ENCODE peak calls at places on chromosomes 1 and 21, in ten cellular contexts. B, K, W, S, A, U, Q, L, O and J are unnamed samples. For H3K9me3 and H3K4me1, the result is how much of the 10 kb centered on the place peaks cover.

GRCh38 chr1:67634396-67634935 is 50.5 kb upstream of the GADD45A start:
- DNase-seq in L (no peak), U (no peak), O (no peak), B (no peak), W (no peak), S (no peak), A (no peak), K (no peak), Q (no peak), J (no peak)

GRCh38 chr1:94819584-94819944 is 593 bp upstream of the SLC44A3 start:
- DNase-seq in W (no peak), L (no peak), K (no peak), O (no peak), A (no peak), Q (no peak), U (no peak), S (no peak), B (no peak), J (no peak)

GRCh38 chr1:61125263-61125662 is 42.9 kb downstream of the NFIA start:
- DNase-seq in L (no peak), O (no peak), Q (no peak), U (no peak), W (no peak), A (peak), K (no peak), B (no peak), S (no peak), J (no peak)

GRCh38 chr1:99906535-99906934 is 56.4 kb downstream of the AGL start:
- DNase-seq in A (no peak), S (no peak), L (no peak), W (no peak), K (no peak), U (no peak), Q (no peak), O (no peak), B (no peak), J (no peak)

GRCh38 chr21:16186742-16187141 is 457.0 kb downstream of the USP25 start:
- DNase-seq in S (no peak), W (no peak), A (peak), B (no peak), L (no peak), U (no peak), Q (no peak), K (no peak), O (no peak), J (no peak)

GRCh38 chr1:232615401-232615800 is 14.5 kb downstream of the SIPA1L2 start:
- DNase-seq in S (no peak), Q (no peak), B (no peak), K (no peak), U (no peak), W (no peak), O (no peak), L (no peak), A (no peak), J (no peak)

GRCh38 chr21:25790122-25790951 is 55.6 kb downstream of the GABPA start:
- DNase-seq in O (no peak), A (peak), L (peak), K (no peak), B (peak), S (peak), W (no peak), U (peak), Q (no peak), J (no peak)

GRCh38 chr21:32135401-32136363 is 143.2 kb downstream of the MIS18A start:
- DNase-seq in U (peak), W (no peak), A (no peak), S (no peak), L (no peak), B (no peak), O (no peak), K (peak), Q (no peak), J (no peak)

GRCh38 chr1:222464841-222465210 is 83.1 kb downstream of the HHIPL2 start:
- DNase-seq in L (peak), W (peak), S (peak), O (peak), K (peak), B (peak), U (peak), Q (peak), A (peak), J (peak)

GRCh38 chr1:224801761-224802490 is 127.5 kb upstream of the DNAH14 start:
- DNase-seq in L (no peak), W (no peak), K (no peak), O (no peak), S (no peak), B (no peak), A (no peak), U (no peak), Q (no peak), J (no peak)

DNA sequence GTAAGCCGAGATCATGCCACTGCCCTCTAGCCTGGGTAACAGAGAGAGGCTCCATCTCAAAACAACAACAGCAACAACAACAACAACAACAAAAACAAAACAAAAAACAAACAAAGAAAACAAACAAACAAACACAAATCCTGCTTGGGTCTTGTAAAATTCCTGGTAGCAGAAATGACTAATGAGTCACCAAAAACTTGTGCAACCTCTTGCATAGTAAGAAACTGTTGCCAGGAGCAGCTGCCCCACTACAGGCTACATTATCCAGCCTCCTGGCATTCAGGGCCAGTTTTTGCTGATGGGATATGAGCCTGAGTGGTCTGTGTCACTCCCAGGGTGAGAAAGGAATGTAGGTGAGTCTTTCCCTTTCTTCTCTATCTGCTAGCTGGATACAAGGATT is 245.4 kb downstream of the TNR start:
- DNase-seq in W (no peak), K (no peak), Q (no peak), B (no peak), U (no peak), A (no peak), O (no peak), L (peak), S (no peak), J (no peak)
- H3K4me3 ChIP-seq in W (no peak), K (no peak), Q (no peak), B (no peak), U (no peak), A (no peak), O (no peak), L (no peak), S (no peak), J (no peak)

GRCh38 chr1:221397606-221398005 is 344.3 kb downstream of the DUSP10 start:
- DNase-seq in U (peak), B (no peak), O (no peak), A (no peak), K (no peak), W (no peak), L (no peak), S (no peak), Q (no peak), J (no peak)
- H3K9me3 ChIP-seq in U (under half), B (under half), O (under half), A (under half), K (under half), W (under half), L (under half), S (under half), Q (under half), J (under half)

GRCh38 chr1:159054427-159054826 is 22.1 kb downstream of the AIM2 start:
- DNase-seq in U (no peak), B (no peak), O (no peak), A (no peak), Q (no peak), W (no peak), S (no peak), L (no peak), K (no peak), J (no peak)

GRCh38 chr1:159055181-159055621 is 21.4 kb downstream of the AIM2 start:
- DNase-seq in B (no peak), O (no peak), K (no peak), U (no peak), W (no peak), Q (no peak), L (no peak), S (no peak), A (no peak), J (no peak)

GRCh38 chr1:159051436-159051835 is 25.1 kb downstream of the AIM2 start:
- DNase-seq in S (no peak), B (no peak), A (no peak), O (no peak), W (no peak), Q (no peak), L (no peak), K (no peak), U (no peak), J (no peak)

GRCh38 chr1:159058751-159059150 is 17.8 kb downstream of the AIM2 start:
- DNase-seq in Q (no peak), U (no peak), S (no peak), L (no peak), K (no peak), W (no peak), O (no peak), B (no peak), A (no peak), J (no peak)

DNA sequence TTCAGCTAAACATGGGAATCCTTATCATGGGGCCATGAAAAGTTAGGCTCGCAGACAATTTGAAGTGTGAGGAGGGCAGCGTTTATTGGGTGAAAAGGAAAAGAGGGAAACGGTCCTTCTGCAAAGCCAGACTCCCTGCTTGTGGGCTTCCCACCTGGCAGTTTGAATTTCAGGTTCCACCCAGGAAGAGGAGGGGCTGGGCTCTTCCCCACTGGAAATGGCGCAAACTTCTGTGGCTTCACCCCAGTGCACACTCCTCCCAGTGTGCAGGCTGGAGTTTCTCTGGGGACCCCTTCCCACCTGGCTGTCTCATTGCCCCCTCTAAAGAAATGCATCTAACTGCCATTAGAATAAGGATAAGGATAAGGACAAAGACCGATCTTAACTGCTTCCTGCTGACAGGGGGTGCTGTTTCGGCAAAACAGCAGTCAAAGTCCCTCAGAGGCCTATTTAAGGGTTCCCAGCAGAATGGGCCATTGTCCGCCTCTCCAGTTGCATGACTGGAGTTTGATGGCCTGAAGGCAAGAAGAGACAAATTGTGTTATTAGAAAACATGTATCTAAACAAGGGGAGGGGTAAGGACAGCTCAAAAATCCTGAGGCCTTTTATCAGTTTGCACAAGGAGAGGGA is 20.4 kb downstream of the AIM2 start:
- DNase-seq in O (no peak), S (no peak), L (no peak), K (no peak), U (no peak), Q (no peak), W (no peak), B (no peak), A (no peak), J (no peak)
- H3K4me1 ChIP-seq in O (under half), S (under half), L (under half), K (under half), U (under half), Q (under half), W (under half), B (under half), A (under half), J (under half)

DNA sequence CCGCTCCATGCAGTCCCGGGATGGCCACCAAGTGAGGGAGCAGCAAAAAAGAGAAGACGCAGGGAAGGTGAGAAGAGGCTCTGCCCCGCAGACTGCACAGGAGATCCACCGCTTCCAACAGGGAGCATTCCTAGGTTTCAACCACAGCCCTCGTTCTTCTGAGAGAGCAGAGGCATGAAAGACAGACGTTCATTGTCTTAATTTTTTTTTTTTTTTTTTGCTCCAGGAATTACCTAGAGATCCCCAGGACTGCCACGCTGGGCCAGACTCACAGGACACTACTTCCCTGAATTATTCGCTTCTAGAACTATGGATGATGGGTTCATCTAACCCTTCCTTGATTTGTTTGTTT is 33.2 kb upstream of the VASH2 start:
- DNase-seq in A (no peak), W (no peak), O (no peak), Q (no peak), S (no peak), B (no peak), K (no peak), U (no peak), L (no peak), J (no peak)
- H3K4me3 ChIP-seq in A (no peak), W (no peak), O (no peak), Q (no peak), S (no peak), B (no peak), K (no peak), U (no peak), L (no peak), J (no peak)

GRCh38 chr21:34992736-34993135 is 56.4 kb downstream of the RUNX1 start:
- DNase-seq in O (no peak), A (no peak), L (no peak), B (no peak), K (peak), S (no peak), Q (no peak), W (no peak), U (no peak), J (no peak)
- H3K9me3 ChIP-seq in O (under half), A (under half), L (under half), B (under half), K (under half), S (under half), Q (under half), W (under half), U (under half), J (under half)

GRCh38 chr1:153612111-153612754 is 704 bp downstream of the S100A16 start:
- DNase-seq in Q (no peak), S (no peak), O (no peak), W (no peak), B (no peak), A (no peak), K (no peak), U (no peak), L (no peak), J (no peak)
- H3K4me1 ChIP-seq in Q (under half), S (under half), O (under half), W (under half), B (under half), A (under half), K (under half), U (under half), L (under half), J (under half)

GRCh38 chr1:170586942-170587593 is 55.1 kb downstream of the GORAB start:
- DNase-seq in O (no peak), B (no peak), Q (no peak), K (no peak), A (no peak), S (no peak), L (peak), W (no peak), U (no peak), J (no peak)

GRCh38 chr1:170590921-170591705 is 59.1 kb downstream of the GORAB start:
- DNase-seq in B (no peak), A (no peak), O (no peak), Q (no peak), L (no peak), W (no peak), S (no peak), U (no peak), K (no peak), J (no peak)

GRCh38 chr1:170581041-170581440 is 49.1 kb downstream of the GORAB start:
- DNase-seq in Q (no peak), K (peak), S (no peak), O (no peak), W (no peak), L (no peak), A (no peak), U (no peak), B (no peak), J (no peak)

GRCh38 chr1:170583186-170583585 is 51.2 kb downstream of the GORAB start:
- DNase-seq in S (no peak), Q (no peak), O (no peak), L (no peak), K (no peak), U (no peak), W (no peak), A (no peak), B (no peak), J (no peak)

GRCh38 chr1:170586321-170586855 is 54.4 kb downstream of the GORAB start:
- DNase-seq in O (no peak), U (no peak), Q (no peak), K (peak), A (no peak), W (no peak), B (no peak), S (no peak), L (no peak), J (no peak)
- H3K4me3 ChIP-seq in O (no peak), U (no peak), Q (no peak), K (peak), A (no peak), W (no peak), B (no peak), S (no peak), L (no peak), J (no peak)

GRCh38 chr21:27083144-27083543 is 116.3 kb upstream of the ADAMTS5 start:
- DNase-seq in K (no peak), A (no peak), W (no peak), S (no peak), B (no peak), Q (no peak), O (no peak), L (no peak), U (no peak), J (no peak)

GRCh38 chr21:27085387-27085786 is 118.5 kb upstream of the ADAMTS5 start:
- DNase-seq in O (no peak), U (no peak), L (no peak), Q (no peak), A (no peak), W (no peak), S (no peak), K (no peak), B (no peak), J (no peak)

DNA sequence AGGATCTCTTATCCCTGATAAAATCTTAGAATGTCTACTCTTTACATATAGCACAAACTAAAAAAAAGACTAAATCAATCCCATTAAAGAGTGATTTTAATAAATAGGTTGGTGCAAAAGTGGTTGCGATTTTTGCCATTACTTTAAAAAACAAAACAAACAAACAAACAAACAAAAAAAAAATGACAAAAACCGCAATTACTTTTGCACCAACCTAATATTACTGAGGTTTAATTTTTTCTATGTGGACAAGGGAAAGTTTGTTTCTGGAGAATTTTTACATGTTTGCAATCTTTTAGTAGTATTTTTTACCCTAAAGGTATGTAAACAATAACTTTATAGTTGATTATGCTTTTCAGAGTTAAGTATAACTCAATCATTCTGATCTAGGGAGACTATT is 119.7 kb upstream of the ADAMTS5 start:
- DNase-seq in L (no peak), K (no peak), S (no peak), B (no peak), A (no peak), W (no peak), Q (no peak), O (no peak), U (no peak), J (no peak)
- H3K9me3 ChIP-seq in L (under half), K (under half), S (under half), B (under half), A (under half), W (under half), Q (under half), O (under half), U (under half), J (under half)

DNA sequence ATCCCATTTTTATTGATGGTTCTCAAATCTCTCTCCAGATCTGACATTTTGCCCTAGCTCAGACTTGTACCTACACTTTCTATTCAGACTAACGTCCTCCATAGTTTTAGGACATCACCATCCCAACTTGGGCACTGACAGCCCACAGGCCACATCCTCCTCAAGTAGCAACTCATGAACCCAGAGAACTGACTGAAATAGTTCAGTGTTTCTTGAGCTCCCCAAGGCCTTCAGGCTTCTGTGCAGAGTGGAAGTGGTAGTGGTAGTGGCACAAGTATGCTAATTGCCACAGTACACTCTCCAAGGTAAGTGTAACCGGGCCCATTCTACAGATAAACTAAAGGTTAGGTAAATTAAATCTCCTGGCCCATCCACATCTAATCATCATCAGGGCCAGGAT is 112.6 kb downstream of the SLC45A1 start:
- DNase-seq in Q (no peak), B (no peak), A (no peak), K (no peak), S (no peak), U (no peak), O (no peak), W (no peak), L (no peak), J (no peak)
- H3K4me1 ChIP-seq in Q (half or more), B (under half), A (under half), K (under half), S (half or more), U (under half), O (half or more), W (under half), L (under half), J (half or more)

GRCh38 chr1:184860985-184861754 is 106.5 kb upstream of the EDEM3 start:
- DNase-seq in K (no peak), W (no peak), L (no peak), Q (no peak), B (no peak), U (peak), S (no peak), O (no peak), A (no peak), J (no peak)

GRCh38 chr1:184859381-184860105 is 104.9 kb upstream of the EDEM3 start:
- DNase-seq in Q (no peak), S (no peak), A (no peak), B (no peak), O (no peak), K (no peak), L (no peak), U (no peak), W (no peak), J (no peak)

GRCh38 chr1:184861755-184862336 is 107.2 kb upstream of the EDEM3 start:
- DNase-seq in W (no peak), B (no peak), U (no peak), K (no peak), Q (no peak), L (no peak), A (peak), O (no peak), S (no peak), J (no peak)

GRCh38 chr1:184858288-184858687 is 103.6 kb upstream of the EDEM3 start:
- DNase-seq in B (no peak), A (no peak), K (no peak), Q (no peak), O (no peak), S (no peak), W (no peak), L (no peak), U (no peak), J (no peak)

DNA sequence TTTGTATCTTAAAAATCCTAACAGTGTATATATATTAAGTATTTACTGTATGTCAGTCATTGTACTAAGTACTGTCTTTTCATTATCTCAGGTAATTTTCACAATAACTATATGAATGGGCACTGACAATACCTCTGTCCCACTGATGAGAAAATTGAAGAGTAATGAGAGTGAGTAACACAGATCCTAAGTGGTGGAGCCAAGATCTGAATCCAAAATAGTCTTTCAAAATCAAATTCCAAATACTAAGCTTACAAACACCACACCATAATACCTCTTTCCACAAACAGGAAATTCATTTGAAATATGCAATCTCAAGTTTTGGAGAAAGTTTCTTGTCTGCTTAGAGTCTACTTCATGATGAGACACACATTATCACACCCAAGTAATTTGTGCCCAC is 105.9 kb upstream of the EDEM3 start:
- DNase-seq in B (no peak), L (no peak), U (no peak), O (no peak), Q (no peak), W (no peak), A (no peak), S (no peak), K (no peak), J (no peak)
- H3K4me3 ChIP-seq in B (no peak), L (no peak), U (no peak), O (no peak), Q (no peak), W (no peak), A (no peak), S (no peak), K (no peak), J (no peak)